ENCODE peak calls at places on chromosomes 7 and 10, in nine cellular contexts. E is thoracic aorta, Y is choroid plexus epithelial cell, J is sigmoid colon, G is pancreas, O is ovary, M is left ventricle myocardium inferior, N is GM12865, A is epithelial cell of esophagus. Z is an unnamed sample.

GRCh38 chr10:26486985-26487850 is 49.1 kb downstream of the APBB1IP start:
- DNase-seq in Y (peak; percentile 52), G (no peak), O (no peak), J (no peak), M (no peak), N (peak; percentile 76), E (no peak), A (peak; percentile 38), Z (peak; percentile 99)

GRCh38 chr7:55307123-55307916 is 57.8 kb upstream of the LANCL2 start:
- DNase-seq in N (no peak), A (peak; percentile 14), J (no peak), E (no peak), G (no peak), M (no peak), O (no peak), Y (peak; percentile 36), Z (no peak)

GRCh38 chr7:39153647-39154046 is 175.9 kb downstream of the POU6F2 start:
- DNase-seq in M (no peak), Y (no peak), G (no peak), A (no peak), O (no peak), E (no peak), N (no peak), J (no peak), Z (no peak)

GRCh38 chr10:79435271-79436065 is 10.0 kb downstream of the ZCCHC24 start:
- DNase-seq in A (no peak), J (peak; percentile 88), M (peak; percentile 52), G (no peak), O (peak; percentile 82), Y (peak; percentile 45), E (no peak), N (no peak), Z (peak; percentile 55)

GRCh38 chr7:86745019-86745745 is 101.5 kb downstream of the GRM3 start:
- DNase-seq in E (no peak), A (no peak), N (no peak), J (no peak), Y (no peak), G (peak; percentile 29), M (no peak), O (no peak), Z (no peak)

GRCh38 chr7:131493559-131493958 is 62.9 kb downstream of the PODXL start:
- DNase-seq in O (no peak), Y (no peak), G (no peak), N (no peak), M (no peak), A (no peak), J (no peak), E (no peak), Z (no peak)

GRCh38 chr7:22487978-22488642 is 11.9 kb downstream of the STEAP1B start:
- DNase-seq in G (no peak), M (no peak), O (no peak), N (peak; percentile 31), A (no peak), E (no peak), J (no peak), Y (no peak), Z (no peak)

GRCh38 chr7:50539725-50540124 is 25.5 kb downstream of the DDC start:
- DNase-seq in O (no peak), G (no peak), J (no peak), M (no peak), Y (no peak), A (no peak), E (no peak), N (no peak), Z (no peak)

GRCh38 chr10:118754132-118754555 is 626 bp downstream of the CACUL1 start:
- DNase-seq in G (peak; percentile 56), E (no peak), N (peak; percentile 48), J (peak; percentile 73), A (peak; percentile 50), O (peak; percentile 36), Y (peak; percentile 31), M (peak; percentile 31), Z (peak; percentile 18)

GRCh38 chr10:20593649-20594048 is 303.5 kb downstream of the NEBL start:
- DNase-seq in Y (no peak), N (no peak), O (no peak), M (no peak), A (no peak), E (no peak), J (no peak), G (no peak), Z (no peak)

GRCh38 chr7:73954181-73954580 is 73.8 kb upstream of the ELN start:
- DNase-seq in N (no peak), J (no peak), M (no peak), E (no peak), G (no peak), Y (no peak), O (no peak), A (no peak), Z (no peak)

DNA sequence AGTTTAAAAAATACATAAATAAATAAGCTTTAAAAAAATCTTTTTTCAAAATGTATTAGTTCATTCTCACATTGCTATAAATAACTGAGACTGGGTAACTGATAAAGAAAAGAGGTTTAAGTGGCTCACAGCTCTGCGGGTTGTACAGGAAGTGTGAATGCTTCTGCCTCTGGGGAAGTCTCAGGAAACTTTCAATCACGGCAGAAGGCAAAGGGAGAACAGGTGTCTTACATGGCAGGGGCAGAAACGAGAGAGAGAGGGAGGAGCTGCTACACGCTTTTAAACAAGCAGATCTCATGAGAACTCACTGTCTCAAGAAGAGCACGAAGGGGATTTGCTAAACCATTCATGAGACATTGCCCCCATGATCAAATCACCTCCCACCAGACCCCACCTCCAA is 114.6 kb downstream of the DNAJC1 start:
- DNase-seq in J (no peak), A (no peak), G (no peak), M (no peak), E (no peak), O (no peak), N (peak; percentile 97), Y (no peak), Z (no peak)
- H3K4me3 ChIP-seq in J (no peak overlapping the region), A (no peak overlapping the region), G (no peak overlapping the region), M (no peak overlapping the region), E (no peak overlapping the region), O (no peak overlapping the region), N (peak overlapping the region; percentile 37), Y (no peak overlapping the region), Z (no peak overlapping the region)

GRCh38 chr10:96743988-96744585 is 23.8 kb upstream of the PIK3AP1 start:
- DNase-seq in O (peak; percentile 42), A (no peak), G (no peak), E (no peak), M (no peak), J (no peak), N (peak; percentile 63), Y (peak; percentile 65), Z (peak; percentile 9)
- TF ChIP-seq CTCF in O (peak; percentile 44), A (no peak), G (peak; percentile 13), E (no peak), M (peak; percentile 45), J (no peak), N (peak; percentile 16), Y (peak; percentile 60), Z (peak; percentile 18)

GRCh38 chr10:773562-774161 is 84.2 kb upstream of the DIP2C start:
- DNase-seq in N (no peak), Y (no peak), O (no peak), A (no peak), G (no peak), J (no peak), M (no peak), E (no peak), Z (no peak)

GRCh38 chr10:770975-771374 is 81.5 kb upstream of the DIP2C start:
- DNase-seq in E (no peak), J (no peak), M (no peak), O (no peak), G (no peak), Y (no peak), A (no peak), N (no peak), Z (no peak)

GRCh38 chr10:771647-772046 is 82.2 kb upstream of the DIP2C start:
- DNase-seq in E (no peak), J (no peak), Y (no peak), G (no peak), M (no peak), N (no peak), A (no peak), O (no peak), Z (no peak)

GRCh38 chr10:774223-774622 is 84.8 kb upstream of the DIP2C start:
- DNase-seq in A (no peak), E (no peak), O (no peak), N (no peak), Y (no peak), M (no peak), J (no peak), G (no peak), Z (no peak)

DNA sequence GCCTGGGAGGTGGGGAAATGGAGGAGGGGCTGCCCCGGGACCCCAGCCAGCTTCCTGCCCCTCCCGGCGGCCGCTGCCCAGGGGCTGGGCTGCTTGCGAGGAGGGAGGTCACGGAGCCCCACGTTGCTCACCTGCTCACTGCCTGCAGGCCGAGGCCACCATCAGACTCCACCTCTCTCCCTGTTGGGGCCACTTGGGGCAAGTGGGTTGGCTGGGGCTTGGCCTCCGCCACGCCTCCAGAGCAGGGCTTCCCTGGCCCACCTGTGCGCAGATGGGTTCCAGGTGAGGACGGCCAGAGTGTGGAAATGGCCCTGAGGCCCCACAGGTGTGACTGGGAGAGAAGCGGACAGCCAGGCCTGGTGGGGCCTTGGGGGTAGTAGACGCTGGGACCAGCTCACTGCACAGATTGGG is 82.8 kb upstream of the DIP2C start:
- DNase-seq in E (no peak), J (no peak), Y (no peak), G (no peak), A (no peak), N (no peak), O (no peak), M (no peak), Z (no peak)
- H3K4me3 ChIP-seq in E (no peak overlapping the region), J (no peak overlapping the region), Y (no peak overlapping the region), G (no peak overlapping the region), A (no peak overlapping the region), N (no peak overlapping the region), O (no peak overlapping the region), M (no peak overlapping the region), Z (no peak overlapping the region)

GRCh38 chr10:31321396-31321941 is 2.5 kb downstream of the ZEB1 start:
- DNase-seq in M (no peak), O (no peak), Y (peak; percentile 48), G (no peak), E (no peak), J (no peak), N (peak; percentile 56), A (no peak), Z (peak; percentile 48)

GRCh38 chr10:31320598-31321211 is 1.7 kb downstream of the ZEB1 start:
- DNase-seq in G (peak; percentile 2), N (peak; percentile 76), A (peak; percentile 28), Y (peak; percentile 64), M (peak; percentile 53), E (no peak), J (peak; percentile 85), O (peak; percentile 44), Z (peak; percentile 72)

GRCh38 chr10:31319602-31320178 is 674 bp downstream of the ZEB1 start:
- DNase-seq in E (no peak), G (no peak), N (peak; percentile 36), J (no peak), M (no peak), A (no peak), O (no peak), Y (peak; percentile 15), Z (no peak)

GRCh38 chr10:31320179-31320597 is 1.2 kb downstream of the ZEB1 start:
- DNase-seq in A (peak; percentile 10), O (peak; percentile 56), J (peak; percentile 78), Y (no peak), E (no peak), G (peak; percentile 6), M (peak; percentile 56), N (peak; percentile 84), Z (no peak)

GRCh38 chr10:31322647-31323046 is 3.6 kb downstream of the ZEB1 start:
- DNase-seq in E (no peak), J (no peak), O (no peak), M (no peak), A (no peak), Y (peak; percentile 35), G (no peak), N (peak; percentile 65), Z (peak; percentile 55)
- TF ChIP-seq CTCF in E (no peak), J (no peak), O (no peak), M (peak; percentile 54), A (no peak), Y (peak; percentile 53), G (no peak), N (peak; percentile 54), Z (peak; percentile 61)